ENCODE peak calls at places on chromosomes 11 and 22, in seven cellular contexts. One of them, this sample, is unnamed.

GRCh38 chr22:21829523-21829922 is 37.9 kb downstream of the MAPK1 start:
- DNase-seq in WTC11: no peak
- DNase-seq in A549: no peak
- DNase-seq in gastrocnemius medialis: no peak
- DNase-seq in brain microvascular endothelial cell: no peak
- DNase-seq in PC-9: no peak
- DNase-seq in Caco-2: no peak
- DNase-seq in this sample: no peak

GRCh38 chr22:48942698-48943566 is 884.7 kb downstream of the BRD1 start:
- DNase-seq in WTC11: no peak
- DNase-seq in A549: no peak
- DNase-seq in gastrocnemius medialis: no peak
- DNase-seq in brain microvascular endothelial cell: no peak
- DNase-seq in PC-9: no peak
- DNase-seq in Caco-2: no peak
- DNase-seq in this sample: no peak

GRCh38 chr11:123238297-123238696 is 43.2 kb upstream of the CLMP start:
- DNase-seq in WTC11: no peak
- DNase-seq in A549: no peak
- DNase-seq in gastrocnemius medialis: peak
- DNase-seq in brain microvascular endothelial cell: no peak
- DNase-seq in PC-9: no peak
- DNase-seq in Caco-2: no peak
- DNase-seq in this sample: no peak

GRCh38 chr11:77167111-77167626 is 39.1 kb downstream of the MYO7A start:
- DNase-seq in WTC11: no peak
- DNase-seq in A549: no peak
- DNase-seq in gastrocnemius medialis: no peak
- DNase-seq in brain microvascular endothelial cell: no peak
- DNase-seq in PC-9: no peak
- DNase-seq in Caco-2: no peak
- DNase-seq in this sample: no peak

GRCh38 chr22:37892566-37893338 is 13.3 kb upstream of the MICALL1 start:
- DNase-seq in WTC11: no peak
- DNase-seq in A549: no peak
- DNase-seq in gastrocnemius medialis: no peak
- DNase-seq in brain microvascular endothelial cell: no peak
- DNase-seq in PC-9: no peak
- DNase-seq in Caco-2: no peak
- DNase-seq in this sample: no peak

GRCh38 chr11:118625976-118626375 is 18.6 kb downstream of the PHLDB1 start:
- DNase-seq in WTC11: no peak
- DNase-seq in A549: no peak
- DNase-seq in gastrocnemius medialis: no peak
- DNase-seq in brain microvascular endothelial cell: no peak
- DNase-seq in PC-9: no peak
- DNase-seq in Caco-2: peak
- DNase-seq in this sample: no peak

GRCh38 chr22:49936973-49937757 is 18.7 kb downstream of the CRELD2 start:
- DNase-seq in WTC11: no peak
- DNase-seq in A549: no peak
- DNase-seq in gastrocnemius medialis: no peak
- DNase-seq in brain microvascular endothelial cell: no peak
- DNase-seq in PC-9: no peak
- DNase-seq in Caco-2: no peak
- DNase-seq in this sample: no peak

GRCh38 chr11:113985906-113986305 is 11.0 kb downstream of the HTR3A start:
- DNase-seq in WTC11: no peak
- DNase-seq in A549: no peak
- DNase-seq in gastrocnemius medialis: no peak
- DNase-seq in brain microvascular endothelial cell: no peak
- DNase-seq in PC-9: no peak
- DNase-seq in Caco-2: no peak
- DNase-seq in this sample: no peak

GRCh38 chr11:113447621-113448310 is 27.4 kb downstream of the DRD2 start:
- DNase-seq in WTC11: no peak
- DNase-seq in A549: no peak
- DNase-seq in gastrocnemius medialis: no peak
- DNase-seq in brain microvascular endothelial cell: peak
- DNase-seq in PC-9: no peak
- DNase-seq in Caco-2: no peak
- DNase-seq in this sample: no peak

GRCh38 chr11:79087957-79088318 is 352.9 kb downstream of the TENM4 start:
- DNase-seq in WTC11: no peak
- DNase-seq in A549: no peak
- DNase-seq in gastrocnemius medialis: peak
- DNase-seq in brain microvascular endothelial cell: peak
- DNase-seq in PC-9: no peak
- DNase-seq in Caco-2: peak
- DNase-seq in this sample: no peak

GRCh38 chr11:121441533-121441932 is 10.6 kb upstream of the SORL1 start:
- DNase-seq in WTC11: no peak
- DNase-seq in A549: no peak
- DNase-seq in gastrocnemius medialis: no peak
- DNase-seq in brain microvascular endothelial cell: no peak
- DNase-seq in PC-9: no peak
- DNase-seq in Caco-2: no peak
- DNase-seq in this sample: no peak

GRCh38 chr11:86247608-86248007 is 3.1 kb downstream of the EED start:
- DNase-seq in WTC11: no peak
- DNase-seq in A549: no peak
- DNase-seq in gastrocnemius medialis: no peak
- DNase-seq in brain microvascular endothelial cell: no peak
- DNase-seq in PC-9: peak
- DNase-seq in Caco-2: no peak
- DNase-seq in this sample: no peak

GRCh38 chr22:37169947-37170688 is 17.9 kb downstream of the C1QTNF6 start:
- DNase-seq in WTC11: peak
- DNase-seq in A549: no peak
- DNase-seq in gastrocnemius medialis: no peak
- DNase-seq in brain microvascular endothelial cell: no peak
- DNase-seq in PC-9: no peak
- DNase-seq in Caco-2: peak
- DNase-seq in this sample: no peak

GRCh38 chr11:39786682-39787081 is 1672.8 kb downstream of the LRRC4C start:
- DNase-seq in WTC11: no peak
- DNase-seq in A549: no peak
- DNase-seq in gastrocnemius medialis: no peak
- DNase-seq in brain microvascular endothelial cell: no peak
- DNase-seq in PC-9: no peak
- DNase-seq in Caco-2: no peak
- DNase-seq in this sample: no peak

GRCh38 chr11:62671604-62672528 is at the start of the genes LBHD1 and UQCC3:
- DNase-seq in WTC11: peak
- DNase-seq in A549: peak
- DNase-seq in gastrocnemius medialis: peak
- DNase-seq in brain microvascular endothelial cell: peak
- DNase-seq in PC-9: peak
- DNase-seq in Caco-2: peak
- DNase-seq in this sample: peak

GRCh38 chr22:38578505-38578904 is 8.5 kb upstream of the DMC1 start:
- DNase-seq in WTC11: no peak
- DNase-seq in A549: no peak
- DNase-seq in gastrocnemius medialis: no peak
- DNase-seq in brain microvascular endothelial cell: no peak
- DNase-seq in PC-9: no peak
- DNase-seq in Caco-2: no peak
- DNase-seq in this sample: no peak

GRCh38 chr22:47965896-47966295 is 1203.4 kb downstream of the TBC1D22A start:
- DNase-seq in WTC11: no peak
- DNase-seq in A549: no peak
- DNase-seq in gastrocnemius medialis: no peak
- DNase-seq in brain microvascular endothelial cell: no peak
- DNase-seq in PC-9: no peak
- DNase-seq in Caco-2: no peak
- DNase-seq in this sample: no peak

GRCh38 chr22:50189184-50189848 is 3.6 kb downstream of the TRABD start:
- DNase-seq in WTC11: no peak
- DNase-seq in A549: no peak
- DNase-seq in gastrocnemius medialis: no peak
- DNase-seq in brain microvascular endothelial cell: no peak
- DNase-seq in PC-9: no peak
- DNase-seq in Caco-2: no peak
- DNase-seq in this sample: no peak

GRCh38 chr11:9753031-9753430 is 89.2 kb downstream of the SWAP70 start:
- DNase-seq in WTC11: no peak
- DNase-seq in A549: no peak
- DNase-seq in gastrocnemius medialis: no peak
- DNase-seq in brain microvascular endothelial cell: peak
- DNase-seq in PC-9: no peak
- DNase-seq in Caco-2: no peak
- DNase-seq in this sample: no peak

GRCh38 chr11:83540112-83540675 is 254.0 kb upstream of the CCDC90B start:
- DNase-seq in WTC11: no peak
- DNase-seq in A549: no peak
- DNase-seq in gastrocnemius medialis: no peak
- DNase-seq in brain microvascular endothelial cell: no peak
- DNase-seq in PC-9: no peak
- DNase-seq in Caco-2: no peak
- DNase-seq in this sample: no peak

GRCh38 chr11:46203746-46204145 is 73.7 kb upstream of the CREB3L1 start:
- DNase-seq in WTC11: no peak
- DNase-seq in A549: no peak
- DNase-seq in gastrocnemius medialis: no peak
- DNase-seq in brain microvascular endothelial cell: no peak
- DNase-seq in PC-9: no peak
- DNase-seq in Caco-2: no peak
- DNase-seq in this sample: no peak

GRCh38 chr11:88179966-88180629 is 4.9 kb upstream of the RAB38 start:
- DNase-seq in WTC11: no peak
- DNase-seq in A549: no peak
- DNase-seq in gastrocnemius medialis: no peak
- DNase-seq in brain microvascular endothelial cell: no peak
- DNase-seq in PC-9: peak
- DNase-seq in Caco-2: no peak
- DNase-seq in this sample: no peak
- TF ChIP-seq CTCF in WTC11: no peak
- TF ChIP-seq CTCF in A549: no peak
- TF ChIP-seq CTCF in gastrocnemius medialis: no peak
- TF ChIP-seq CTCF in brain microvascular endothelial cell: no peak
- TF ChIP-seq CTCF in PC-9: no peak
- TF ChIP-seq CTCF in Caco-2: no peak
- TF ChIP-seq CTCF in this sample: peak

GRCh38 chr11:66680966-66681645 is 3.4 kb upstream of the RBM4B start:
- DNase-seq in WTC11: no peak
- DNase-seq in A549: no peak
- DNase-seq in gastrocnemius medialis: no peak
- DNase-seq in brain microvascular endothelial cell: no peak
- DNase-seq in PC-9: no peak
- DNase-seq in Caco-2: no peak
- DNase-seq in this sample: no peak

GRCh38 chr11:66676931-66677598 is 622 bp downstream of the RBM4B start:
- DNase-seq in WTC11: no peak
- DNase-seq in A549: no peak
- DNase-seq in gastrocnemius medialis: no peak
- DNase-seq in brain microvascular endothelial cell: no peak
- DNase-seq in PC-9: no peak
- DNase-seq in Caco-2: no peak
- DNase-seq in this sample: peak

GRCh38 chr11:66677599-66678375 is at the start of gene RBM4B:
- DNase-seq in WTC11: peak
- DNase-seq in A549: peak
- DNase-seq in gastrocnemius medialis: peak
- DNase-seq in brain microvascular endothelial cell: peak
- DNase-seq in PC-9: peak
- DNase-seq in Caco-2: peak
- DNase-seq in this sample: peak

GRCh38 chr11:66674964-66675602 is 2.6 kb downstream of the RBM4B start:
- DNase-seq in WTC11: no peak
- DNase-seq in A549: no peak
- DNase-seq in gastrocnemius medialis: no peak
- DNase-seq in brain microvascular endothelial cell: no peak
- DNase-seq in PC-9: no peak
- DNase-seq in Caco-2: no peak
- DNase-seq in this sample: no peak

GRCh38 chr11:66676279-66676919 is 1.3 kb downstream of the RBM4B start:
- DNase-seq in WTC11: no peak
- DNase-seq in A549: no peak
- DNase-seq in gastrocnemius medialis: no peak
- DNase-seq in brain microvascular endothelial cell: no peak
- DNase-seq in PC-9: no peak
- DNase-seq in Caco-2: no peak
- DNase-seq in this sample: no peak
- TF ChIP-seq CTCF in WTC11: no peak
- TF ChIP-seq CTCF in A549: no peak
- TF ChIP-seq CTCF in gastrocnemius medialis: no peak
- TF ChIP-seq CTCF in brain microvascular endothelial cell: no peak
- TF ChIP-seq CTCF in PC-9: no peak
- TF ChIP-seq CTCF in Caco-2: no peak
- TF ChIP-seq CTCF in this sample: no peak

GRCh38 chr22:43263645-43264514 is 76.9 kb upstream of the TTLL12 start:
- DNase-seq in WTC11: no peak
- DNase-seq in A549: no peak
- DNase-seq in gastrocnemius medialis: no peak
- DNase-seq in brain microvascular endothelial cell: peak
- DNase-seq in PC-9: peak
- DNase-seq in Caco-2: no peak
- DNase-seq in this sample: no peak
- TF ChIP-seq CTCF in WTC11: no peak
- TF ChIP-seq CTCF in A549: no peak
- TF ChIP-seq CTCF in gastrocnemius medialis: no peak
- TF ChIP-seq CTCF in brain microvascular endothelial cell: no peak
- TF ChIP-seq CTCF in PC-9: no peak
- TF ChIP-seq CTCF in Caco-2: no peak
- TF ChIP-seq CTCF in this sample: no peak

GRCh38 chr22:31244044-31244942 is 32.2 kb downstream of the LIMK2 start:
- DNase-seq in WTC11: peak
- DNase-seq in A549: peak
- DNase-seq in gastrocnemius medialis: peak
- DNase-seq in brain microvascular endothelial cell: peak
- DNase-seq in PC-9: peak
- DNase-seq in Caco-2: peak
- DNase-seq in this sample: no peak

GRCh38 chr22:31241200-31241599 is 29.1 kb downstream of the LIMK2 start:
- DNase-seq in WTC11: no peak
- DNase-seq in A549: no peak
- DNase-seq in gastrocnemius medialis: no peak
- DNase-seq in brain microvascular endothelial cell: peak
- DNase-seq in PC-9: peak
- DNase-seq in Caco-2: peak
- DNase-seq in this sample: no peak

GRCh38 chr22:31240011-31240410 is 27.9 kb downstream of the LIMK2 start:
- DNase-seq in WTC11: no peak
- DNase-seq in A549: no peak
- DNase-seq in gastrocnemius medialis: no peak
- DNase-seq in brain microvascular endothelial cell: peak
- DNase-seq in PC-9: no peak
- DNase-seq in Caco-2: no peak
- DNase-seq in this sample: no peak

GRCh38 chr22:31243339-31244043 is 31.4 kb downstream of the LIMK2 start:
- DNase-seq in WTC11: no peak
- DNase-seq in A549: peak
- DNase-seq in gastrocnemius medialis: peak
- DNase-seq in brain microvascular endothelial cell: no peak
- DNase-seq in PC-9: peak
- DNase-seq in Caco-2: peak
- DNase-seq in this sample: no peak

DNA sequence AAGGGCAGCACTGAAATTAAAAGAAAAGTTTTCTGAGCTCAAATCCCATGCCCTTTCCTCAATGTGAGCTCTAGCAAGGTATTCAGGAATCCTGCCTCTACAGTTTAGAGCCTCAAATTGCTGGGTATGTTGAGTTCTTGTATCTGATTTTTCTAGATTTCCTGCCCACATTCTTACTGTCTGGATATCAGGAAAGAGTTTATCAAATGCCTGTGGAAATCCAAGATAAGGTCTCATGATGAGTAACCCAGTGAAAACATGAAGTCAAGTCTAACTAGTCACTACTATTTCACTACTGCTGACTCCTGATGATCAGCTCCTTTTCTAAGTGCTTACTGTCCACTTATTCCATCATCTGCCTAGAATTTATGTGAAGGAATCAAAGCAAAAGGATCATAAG is 29.8 kb downstream of the LIMK2 start:
- DNase-seq in WTC11: no peak
- DNase-seq in A549: no peak
- DNase-seq in gastrocnemius medialis: no peak
- DNase-seq in brain microvascular endothelial cell: peak
- DNase-seq in PC-9: peak
- DNase-seq in Caco-2: no peak
- DNase-seq in this sample: no peak
- TF ChIP-seq CTCF in WTC11: no peak
- TF ChIP-seq CTCF in A549: no peak
- TF ChIP-seq CTCF in gastrocnemius medialis: no peak
- TF ChIP-seq CTCF in brain microvascular endothelial cell: peak
- TF ChIP-seq CTCF in PC-9: no peak
- TF ChIP-seq CTCF in Caco-2: no peak
- TF ChIP-seq CTCF in this sample: no peak

This sample was measured in neural crest cell.